ENCODE peak calls at places on chromosomes 16 and 17, in six cellular contexts. One of them, this sample, is unnamed.
A peak's percentile ranks its signal among the peaks of the same experiment; 100 is the strongest.

GRCh38 chr16:29029168-29029994 is 44.5 kb downstream of the LAT start:
- DNase-seq in H9: peak; percentile 38
- DNase-seq in H1: peak; percentile 23
- DNase-seq in mesendoderm: peak; percentile 74
- DNase-seq in neuronal stem cell: peak; percentile 20
- DNase-seq in IMR-90: peak; percentile 98
- DNase-seq in this sample: peak; percentile 97

GRCh38 chr16:49510676-49511305 is 137.2 kb downstream of the C16orf78 start:
- DNase-seq in H1: no peak
- DNase-seq in mesendoderm: no peak
- DNase-seq in H9: no peak
- DNase-seq in IMR-90: no peak
- DNase-seq in neuronal stem cell: no peak
- DNase-seq in this sample: no peak

GRCh38 chr16:77213542-77214108 is 14.4 kb downstream of the SYCE1L start:
- DNase-seq in mesendoderm: no peak
- DNase-seq in H9: no peak
- DNase-seq in IMR-90: peak; percentile 86
- DNase-seq in neuronal stem cell: no peak
- DNase-seq in H1: no peak
- DNase-seq in this sample: peak; percentile 89

GRCh38 chr17:1634841-1635650 is 6.4 kb upstream of the SLC43A2 start:
- DNase-seq in H9: no peak
- DNase-seq in mesendoderm: no peak
- DNase-seq in H1: no peak
- DNase-seq in neuronal stem cell: no peak
- DNase-seq in IMR-90: no peak
- DNase-seq in this sample: no peak

GRCh38 chr17:7109461-7110322 is 4.9 kb downstream of the ASGR2 start:
- DNase-seq in mesendoderm: no peak
- DNase-seq in H9: no peak
- DNase-seq in IMR-90: no peak
- DNase-seq in neuronal stem cell: no peak
- DNase-seq in H1: no peak
- DNase-seq in this sample: no peak

GRCh38 chr16:2039286-2040030 is 8.2 kb downstream of the NTHL1 start:
- DNase-seq in H1: no peak
- DNase-seq in H9: no peak
- DNase-seq in mesendoderm: no peak
- DNase-seq in IMR-90: peak; percentile 93
- DNase-seq in neuronal stem cell: no peak
- DNase-seq in this sample: peak; percentile 97

GRCh38 chr17:66943484-66943883 is 21.0 kb upstream of the CACNG4 start:
- DNase-seq in IMR-90: no peak
- DNase-seq in mesendoderm: peak; percentile 57
- DNase-seq in H1: no peak
- DNase-seq in H9: no peak
- DNase-seq in neuronal stem cell: no peak
- DNase-seq in this sample: no peak

GRCh38 chr16:74724820-74725549 is 24.3 kb upstream of the MLKL start:
- DNase-seq in H1: no peak
- DNase-seq in mesendoderm: no peak
- DNase-seq in neuronal stem cell: no peak
- DNase-seq in IMR-90: peak; percentile 82
- DNase-seq in H9: peak; percentile 45
- DNase-seq in this sample: no peak

GRCh38 chr17:27630607-27631408 is at the start of gene LGALS9:
- DNase-seq in H1: no peak
- DNase-seq in H9: no peak
- DNase-seq in neuronal stem cell: no peak
- DNase-seq in IMR-90: peak; percentile 38
- DNase-seq in mesendoderm: no peak
- DNase-seq in this sample: peak; percentile 19

GRCh38 chr16:50297301-50298074 is 31.1 kb downstream of the ADCY7 start:
- DNase-seq in H9: peak; percentile 22
- DNase-seq in mesendoderm: no peak
- DNase-seq in IMR-90: no peak
- DNase-seq in H1: no peak
- DNase-seq in neuronal stem cell: no peak
- DNase-seq in this sample: no peak

GRCh38 chr16:2967211-2967631 is 1.9 kb upstream of the PAQR4 start:
- DNase-seq in IMR-90: no peak
- DNase-seq in H1: no peak
- DNase-seq in H9: no peak
- DNase-seq in neuronal stem cell: no peak
- DNase-seq in mesendoderm: no peak
- DNase-seq in this sample: no peak

GRCh38 chr16:81784042-81784785 is 5.1 kb downstream of the PLCG2 start:
- DNase-seq in neuronal stem cell: no peak
- DNase-seq in IMR-90: no peak
- DNase-seq in H9: no peak
- DNase-seq in H1: no peak
- DNase-seq in mesendoderm: peak; percentile 55
- DNase-seq in this sample: no peak

GRCh38 chr16:17847234-17847795 is 376.6 kb upstream of the XYLT1 start:
- DNase-seq in neuronal stem cell: no peak
- DNase-seq in H9: no peak
- DNase-seq in mesendoderm: no peak
- DNase-seq in H1: no peak
- DNase-seq in IMR-90: no peak
- DNase-seq in this sample: no peak

GRCh38 chr16:88499836-88500251 is 46.8 kb downstream of the ZFPM1 start:
- DNase-seq in H9: no peak
- DNase-seq in H1: no peak
- DNase-seq in neuronal stem cell: no peak
- DNase-seq in IMR-90: no peak
- DNase-seq in mesendoderm: no peak
- DNase-seq in this sample: no peak

GRCh38 chr17:69857412-69857835 is 217.6 kb upstream of the KCNJ16 start:
- DNase-seq in H1: no peak
- DNase-seq in H9: no peak
- DNase-seq in mesendoderm: peak; percentile 17
- DNase-seq in neuronal stem cell: no peak
- DNase-seq in IMR-90: peak; percentile 95
- DNase-seq in this sample: peak; percentile 79

GRCh38 chr17:41417576-41418015 is 6.8 kb downstream of the KRT37 start:
- DNase-seq in H9: peak; percentile 88
- DNase-seq in neuronal stem cell: no peak
- DNase-seq in mesendoderm: peak; percentile 65
- DNase-seq in H1: no peak
- DNase-seq in IMR-90: peak; percentile 43
- DNase-seq in this sample: no peak

GRCh38 chr16:50771366-50771765 is 29.5 kb downstream of the CYLD start:
- DNase-seq in mesendoderm: no peak
- DNase-seq in H1: no peak
- DNase-seq in H9: no peak
- DNase-seq in IMR-90: peak; percentile 88
- DNase-seq in neuronal stem cell: no peak
- DNase-seq in this sample: no peak

GRCh38 chr16:85166699-85167588 is 54.7 kb upstream of the CIBAR2 start:
- DNase-seq in IMR-90: no peak
- DNase-seq in H1: no peak
- DNase-seq in neuronal stem cell: no peak
- DNase-seq in mesendoderm: no peak
- DNase-seq in H9: no peak
- DNase-seq in this sample: no peak

GRCh38 chr16:85165781-85166180 is 53.5 kb upstream of the CIBAR2 start:
- DNase-seq in neuronal stem cell: no peak
- DNase-seq in H1: no peak
- DNase-seq in H9: no peak
- DNase-seq in IMR-90: no peak
- DNase-seq in mesendoderm: no peak
- DNase-seq in this sample: no peak

GRCh38 chr16:85166281-85166680 is 54.0 kb upstream of the CIBAR2 start:
- DNase-seq in H9: no peak
- DNase-seq in H1: no peak
- DNase-seq in IMR-90: peak; percentile 36
- DNase-seq in mesendoderm: no peak
- DNase-seq in neuronal stem cell: no peak
- DNase-seq in this sample: no peak

GRCh38 chr16:85163278-85164112 is 51.2 kb upstream of the CIBAR2 start:
- DNase-seq in H1: no peak
- DNase-seq in IMR-90: peak; percentile 40
- DNase-seq in mesendoderm: no peak
- DNase-seq in H9: no peak
- DNase-seq in neuronal stem cell: no peak
- DNase-seq in this sample: peak; percentile 68

DNA sequence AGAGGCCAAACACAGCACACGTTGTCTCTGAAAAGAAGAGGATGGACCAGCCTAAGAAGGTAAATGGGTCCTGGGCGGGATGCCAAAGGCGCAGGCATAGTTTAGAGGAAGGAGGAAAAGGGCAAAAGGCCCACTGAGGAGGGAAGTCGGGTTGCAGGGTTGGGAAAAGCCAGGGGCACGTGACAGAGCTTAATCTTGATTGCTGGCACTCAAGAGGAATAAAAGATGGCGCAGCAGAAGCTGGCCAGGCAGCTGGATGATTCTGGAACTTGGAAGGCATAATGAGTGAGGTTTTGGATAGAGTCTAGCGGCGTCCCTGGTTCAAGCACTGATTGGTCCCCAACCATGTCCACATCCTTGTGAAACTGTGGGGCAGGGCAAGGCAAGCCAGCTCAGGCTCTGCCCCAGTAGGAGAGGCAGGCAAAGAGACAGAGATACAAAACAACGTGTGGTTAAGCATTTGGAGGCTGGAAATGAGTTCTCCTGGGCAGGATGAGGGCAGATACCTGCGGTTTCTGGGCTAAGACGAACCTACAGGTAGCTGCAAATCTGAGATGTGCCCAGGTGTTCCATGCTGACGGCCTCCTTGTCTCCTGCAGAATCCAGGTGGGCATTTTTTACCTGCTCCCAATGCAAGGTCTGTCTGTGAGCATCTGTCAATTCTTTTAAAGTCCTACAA is 52.7 kb upstream of the CIBAR2 start:
- DNase-seq in H1: no peak
- DNase-seq in H9: no peak
- DNase-seq in neuronal stem cell: no peak
- DNase-seq in IMR-90: no peak
- DNase-seq in mesendoderm: no peak
- DNase-seq in this sample: no peak
- H2BK15ac ChIP-seq in H1: no peak overlapping the region
- H2BK15ac ChIP-seq in H9: no peak overlapping the region
- H2BK15ac ChIP-seq in neuronal stem cell: no peak overlapping the region
- H2BK15ac ChIP-seq in IMR-90: peak overlapping the region; percentile 21
- H2BK15ac ChIP-seq in mesendoderm: no peak overlapping the region
- H2BK15ac ChIP-seq in this sample: peak overlapping the region; percentile 66

DNA sequence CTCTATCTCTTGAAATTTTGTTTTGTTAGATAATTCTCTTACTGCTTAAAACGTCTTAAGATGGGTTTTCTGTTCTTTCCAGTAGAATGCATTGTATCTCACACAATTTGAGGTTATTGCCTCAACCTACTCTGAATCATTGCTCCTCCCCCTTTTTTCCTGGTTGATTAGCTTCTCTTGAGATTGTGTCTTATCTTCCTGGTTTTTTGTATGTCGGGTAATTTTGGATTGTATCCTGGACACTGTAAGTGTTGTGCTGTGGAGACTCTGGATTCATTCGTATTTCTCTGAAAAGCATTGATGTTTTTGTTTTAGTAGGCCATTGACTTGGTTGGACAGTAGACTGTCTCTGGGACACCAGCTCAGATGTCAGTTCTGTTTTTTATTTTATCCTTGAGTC is 26.1 kb downstream of the PRKCB start:
- DNase-seq in H9: no peak
- DNase-seq in neuronal stem cell: no peak
- DNase-seq in IMR-90: no peak
- DNase-seq in mesendoderm: no peak
- DNase-seq in H1: no peak
- DNase-seq in this sample: no peak
- H2AK5ac ChIP-seq in H9: no peak overlapping the region
- H2AK5ac ChIP-seq in neuronal stem cell: no peak overlapping the region
- H2AK5ac ChIP-seq in IMR-90: no peak overlapping the region
- H2AK5ac ChIP-seq in mesendoderm: no peak overlapping the region
- H2AK5ac ChIP-seq in H1: no peak overlapping the region
- H2AK5ac ChIP-seq in this sample: no peak overlapping the region

GRCh38 chr17:12438212-12438611 is 227.5 kb upstream of the MYOCD start:
- DNase-seq in H9: no peak
- DNase-seq in IMR-90: no peak
- DNase-seq in H1: no peak
- DNase-seq in mesendoderm: no peak
- DNase-seq in neuronal stem cell: no peak
- DNase-seq in this sample: no peak
- H2BK15ac ChIP-seq in H9: no peak overlapping the region
- H2BK15ac ChIP-seq in IMR-90: no peak overlapping the region
- H2BK15ac ChIP-seq in H1: no peak overlapping the region
- H2BK15ac ChIP-seq in mesendoderm: no peak overlapping the region
- H2BK15ac ChIP-seq in neuronal stem cell: no peak overlapping the region
- H2BK15ac ChIP-seq in this sample: no peak overlapping the region

GRCh38 chr17:59346876-59347407 is 15.5 kb downstream of the YPEL2 start:
- DNase-seq in H9: no peak
- DNase-seq in IMR-90: no peak
- DNase-seq in neuronal stem cell: no peak
- DNase-seq in H1: no peak
- DNase-seq in mesendoderm: no peak
- DNase-seq in this sample: no peak
- H2AK5ac ChIP-seq in H9: no peak overlapping the region
- H2AK5ac ChIP-seq in IMR-90: no peak overlapping the region
- H2AK5ac ChIP-seq in neuronal stem cell: no peak overlapping the region
- H2AK5ac ChIP-seq in H1: no peak overlapping the region
- H2AK5ac ChIP-seq in mesendoderm: peak overlapping the region; percentile 50
- H2AK5ac ChIP-seq in this sample: no peak overlapping the region

GRCh38 chr16:20746461-20746860 is 4.8 kb upstream of the THUMPD1 start:
- DNase-seq in H9: no peak
- DNase-seq in IMR-90: no peak
- DNase-seq in mesendoderm: no peak
- DNase-seq in H1: no peak
- DNase-seq in neuronal stem cell: no peak
- DNase-seq in this sample: no peak
- H2BK15ac ChIP-seq in H9: no peak overlapping the region
- H2BK15ac ChIP-seq in IMR-90: no peak overlapping the region
- H2BK15ac ChIP-seq in mesendoderm: no peak overlapping the region
- H2BK15ac ChIP-seq in H1: no peak overlapping the region
- H2BK15ac ChIP-seq in neuronal stem cell: no peak overlapping the region
- H2BK15ac ChIP-seq in this sample: no peak overlapping the region

DNA sequence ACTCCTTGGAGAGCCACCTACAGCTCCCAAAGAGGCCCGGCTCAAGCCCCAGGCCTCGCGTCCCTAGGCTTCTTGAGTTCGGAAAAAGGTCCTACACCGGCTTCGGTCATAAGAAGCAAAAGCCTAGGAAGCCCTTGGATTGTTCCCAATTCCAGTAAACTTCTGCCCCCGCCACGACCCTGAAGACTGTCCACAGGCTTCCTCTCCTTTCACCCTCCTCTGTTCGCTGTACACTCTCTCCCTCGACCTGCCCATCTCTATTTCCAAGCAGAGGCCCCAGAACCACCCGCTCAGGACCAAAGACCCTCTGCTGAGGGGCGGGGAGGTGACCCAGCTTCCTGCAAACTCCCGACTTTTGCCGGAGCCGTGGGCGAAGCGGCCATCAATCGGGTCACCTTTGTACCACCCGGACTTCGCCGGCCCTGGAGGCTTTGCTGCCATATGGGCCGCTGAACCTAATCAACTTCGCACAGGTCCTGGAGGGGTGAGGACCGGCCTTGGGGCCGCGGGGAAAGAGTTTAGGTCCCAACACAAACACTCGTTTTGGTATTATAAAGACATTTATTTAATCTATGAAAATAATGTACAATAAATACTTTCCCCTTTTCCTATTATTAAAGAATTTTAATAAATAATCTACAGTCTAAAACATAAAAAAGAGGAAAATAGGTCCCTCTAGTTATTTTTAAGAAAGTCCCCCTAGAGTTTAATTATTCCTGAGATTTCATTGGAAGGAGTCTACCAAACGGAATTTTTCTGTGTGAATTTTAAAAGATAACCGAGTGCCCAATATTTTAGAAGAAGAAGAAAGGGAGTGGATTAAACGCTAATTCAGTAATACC is 2.6 kb downstream of the HOXB2 start:
- DNase-seq in mesendoderm: no peak
- DNase-seq in neuronal stem cell: no peak
- DNase-seq in IMR-90: peak; percentile 34
- DNase-seq in H1: no peak
- DNase-seq in H9: no peak
- DNase-seq in this sample: peak; percentile 62
- H2AK5ac ChIP-seq in mesendoderm: no peak overlapping the region
- H2AK5ac ChIP-seq in neuronal stem cell: no peak overlapping the region
- H2AK5ac ChIP-seq in IMR-90: peak overlapping the region; percentile 83
- H2AK5ac ChIP-seq in H1: no peak overlapping the region
- H2AK5ac ChIP-seq in H9: no peak overlapping the region
- H2AK5ac ChIP-seq in this sample: peak overlapping the region; percentile 88